ENCODE peak calls at places on chromosomes 4 and X, in eight cellular contexts. G is mesendoderm, U is IMR-90, Q is lower lobe of right lung, K is AG04449, Y is GM23248, T is thyroid gland, O is H7. L is an unnamed sample.

GRCh38 chr4:126568652-126569580 is 1063.8 kb upstream of the INTU start:
- DNase-seq in T (no peak), O (no peak), Y (no peak), K (no peak), U (no peak), G (no peak), Q (no peak), L (no peak)

GRCh38 chr4:2059726-2060577 is 825 bp downstream of the NAT8L start:
- DNase-seq in G (no peak), T (no peak), Y (peak; percentile 56), Q (peak; percentile 34), U (no peak), K (no peak), O (peak; percentile 83), L (no peak)

GRCh38 chr4:175560628-175561027 is 251.4 kb downstream of the GPM6A start:
- DNase-seq in Q (no peak), G (peak; percentile 6), T (no peak), O (no peak), K (no peak), U (peak; percentile 5), Y (peak; percentile 48), L (peak; percentile 1)

GRCh38 chrX:85381602-85382001 is 2.1 kb upstream of the POF1B start:
- DNase-seq in Y (no peak), G (no peak), U (no peak), Q (no peak), O (no peak), K (no peak), T (no peak), L (no peak)

GRCh38 chr4:10063544-10064300 is 42.4 kb upstream of the SLC2A9 start:
- DNase-seq in G (peak; percentile 97), Q (peak; percentile 66), Y (peak; percentile 88), T (peak; percentile 91), K (peak; percentile 5), U (peak; percentile 70), O (peak; percentile 55), L (peak; percentile 54)

GRCh38 chrX:11756354-11757318 is 1.4 kb upstream of the MSL3 start:
- DNase-seq in G (peak; percentile 1), K (no peak), U (no peak), Y (peak; percentile 58), T (no peak), O (no peak), Q (no peak), L (no peak)

GRCh38 chrX:67779099-67779498 is 235.3 kb downstream of the AR start:
- DNase-seq in O (no peak), G (peak; percentile 31), T (peak; percentile 38), K (no peak), Y (no peak), U (no peak), Q (peak; percentile 39), L (no peak)

GRCh38 chrX:32825009-32825408 is 386.3 kb downstream of the DMD start:
- DNase-seq in U (no peak), G (no peak), K (no peak), Y (no peak), O (no peak), T (no peak), Q (no peak), L (no peak)

GRCh38 chrX:40092808-40093435 is 4.8 kb downstream of the BCOR start:
- DNase-seq in U (no peak), K (no peak), Q (no peak), Y (no peak), O (peak; percentile 56), T (no peak), G (peak; percentile 64), L (no peak)
- H3K4me3 ChIP-seq in U (no peak overlapping the region), K (no peak overlapping the region), Q (no peak overlapping the region), Y (no peak overlapping the region), O (peak overlapping the region; percentile 73), T (no peak overlapping the region), G (no peak overlapping the region), L (no peak overlapping the region)

GRCh38 chr4:61838072-61838471 is 637.9 kb downstream of the ADGRL3 start:
- DNase-seq in Y (no peak), U (no peak), O (no peak), G (no peak), Q (no peak), K (no peak), T (no peak), L (no peak)

GRCh38 chr4:61831987-61832386 is 631.9 kb downstream of the ADGRL3 start:
- DNase-seq in O (no peak), G (no peak), Y (no peak), T (no peak), Q (no peak), U (no peak), K (no peak), L (no peak)

GRCh38 chr4:61841710-61842109 is 641.6 kb downstream of the ADGRL3 start:
- DNase-seq in U (no peak), K (no peak), Q (no peak), G (no peak), T (no peak), O (no peak), Y (no peak), L (no peak)

DNA sequence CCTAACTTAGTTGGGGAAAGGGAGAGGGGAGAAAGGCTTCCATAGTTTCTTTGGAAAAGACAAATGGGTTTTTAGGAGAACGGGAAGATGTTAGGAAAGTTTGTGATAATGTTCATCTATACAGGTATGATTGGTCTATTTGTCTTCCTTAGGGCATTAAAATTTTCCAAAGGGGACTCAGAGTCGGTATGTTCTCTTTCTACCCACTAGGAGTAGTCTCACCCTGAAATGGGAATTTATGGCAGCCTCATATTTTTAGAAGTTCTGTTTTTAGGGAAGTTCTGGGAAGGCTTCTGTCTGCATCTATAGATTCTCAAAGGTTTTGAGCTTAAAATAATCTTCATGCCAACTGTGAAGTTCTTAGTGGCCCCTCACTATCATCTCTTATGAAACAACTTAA is 637.3 kb downstream of the ADGRL3 start:
- DNase-seq in T (no peak), K (no peak), O (no peak), Q (no peak), U (no peak), G (no peak), Y (no peak), L (no peak)
- H3K4me3 ChIP-seq in T (no peak overlapping the region), K (no peak overlapping the region), O (no peak overlapping the region), Q (no peak overlapping the region), U (no peak overlapping the region), G (no peak overlapping the region), Y (no peak overlapping the region), L (no peak overlapping the region)

DNA sequence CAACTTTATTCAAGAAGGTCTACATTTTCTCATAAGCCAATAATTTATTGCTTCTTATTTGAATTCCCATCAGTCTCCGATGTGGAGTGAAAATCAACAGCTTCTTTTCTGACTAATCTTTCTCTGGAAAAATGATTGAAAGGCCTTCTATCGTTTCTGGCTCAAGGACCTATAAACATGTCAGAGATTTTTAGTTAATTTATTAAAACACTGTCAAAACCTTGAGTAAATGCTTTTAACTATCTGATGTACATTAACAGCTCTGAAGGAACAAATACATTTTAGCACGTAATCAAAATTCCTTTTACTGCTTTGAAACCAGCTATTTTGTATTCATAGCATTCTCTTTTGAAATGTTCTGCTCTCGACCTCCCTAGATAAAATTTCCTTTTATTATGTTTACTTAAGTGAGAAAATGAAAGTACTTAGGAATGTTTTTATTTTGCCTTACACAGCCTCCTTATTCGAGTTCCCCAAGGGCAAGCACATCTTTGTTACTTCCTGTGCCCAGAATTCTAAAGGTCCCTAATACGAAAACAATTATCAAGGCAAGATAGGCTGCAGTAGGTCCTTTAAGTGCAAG is 3.2 kb upstream of the ZFX start:
- DNase-seq in T (no peak), U (peak; percentile 22), Y (no peak), G (peak; percentile 27), O (no peak), K (no peak), Q (no peak), L (no peak)
- H3K4me3 ChIP-seq in T (no peak overlapping the region), U (peak overlapping the region; percentile 24), Y (peak overlapping the region; percentile 64), G (no peak overlapping the region), O (no peak overlapping the region), K (no peak overlapping the region), Q (peak overlapping the region; percentile 5), L (no peak overlapping the region)

DNA sequence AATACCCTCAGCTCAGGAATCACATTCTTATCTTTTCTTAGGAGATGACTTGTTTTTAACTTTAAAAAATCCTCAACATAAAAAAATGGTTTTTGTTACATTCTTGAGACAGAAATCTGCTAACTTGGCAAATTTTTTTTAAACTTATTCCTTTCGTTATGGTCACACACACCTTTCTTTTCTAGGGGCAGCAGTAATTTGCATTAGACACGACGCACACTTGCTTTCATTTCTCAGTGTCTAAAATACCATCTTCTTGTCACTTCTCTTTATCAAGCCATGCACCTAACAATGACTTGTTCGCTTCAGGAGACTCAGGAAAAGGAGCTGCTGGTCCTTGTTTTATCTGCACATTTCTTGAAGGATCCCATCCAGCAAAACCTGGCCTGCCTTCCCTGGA is 112.6 kb upstream of the TBL1X start:
- DNase-seq in K (no peak), T (no peak), Q (no peak), O (no peak), G (no peak), Y (no peak), U (no peak), L (no peak)
- H3K4me3 ChIP-seq in K (no peak overlapping the region), T (no peak overlapping the region), Q (no peak overlapping the region), O (no peak overlapping the region), G (no peak overlapping the region), Y (peak overlapping the region; percentile 48), U (no peak overlapping the region), L (no peak overlapping the region)